ENCODE peak calls at places on chromosomes 16 and 17, in eight cellular contexts. One of them, this sample, is unnamed.
A peak's percentile ranks its signal among the peaks of the same experiment; 100 is the strongest.

GRCh38 chr16:77637939-77638338 is 84.4 kb upstream of the NUDT7 start:
- DNase-seq in T-helper 2 cell: no peak
- DNase-seq in T-helper 17 cell: no peak
- DNase-seq in activated CD4-positive, alpha-beta T cell treated with anti-CD3 and anti-CD28 coated beads, Interleukin-2, amount 50 U/mL, for 48 hours: no peak
- DNase-seq in hippocampal formation: no peak
- DNase-seq in sigmoid colon: no peak
- DNase-seq in thoracic aorta: peak; percentile 5
- DNase-seq in A549: no peak
- DNase-seq in this sample: no peak

GRCh38 chr17:1107777-1108559 is 71.8 kb downstream of the ABR start:
- DNase-seq in A549: no peak
- DNase-seq in T-helper 2 cell: no peak
- DNase-seq in T-helper 17 cell: no peak
- DNase-seq in sigmoid colon: no peak
- DNase-seq in thoracic aorta: no peak
- DNase-seq in hippocampal formation: peak; percentile 21
- DNase-seq in activated CD4-positive, alpha-beta T cell treated with anti-CD3 and anti-CD28 coated beads, Interleukin-2, amount 50 U/mL, for 48 hours: no peak
- DNase-seq in this sample: no peak

GRCh38 chr17:37490638-37491614 is 1.2 kb downstream of the DUSP14 start:
- DNase-seq in T-helper 17 cell: no peak
- DNase-seq in thoracic aorta: no peak
- DNase-seq in sigmoid colon: peak; percentile 85
- DNase-seq in T-helper 2 cell: no peak
- DNase-seq in A549: peak; percentile 90
- DNase-seq in activated CD4-positive, alpha-beta T cell treated with anti-CD3 and anti-CD28 coated beads, Interleukin-2, amount 50 U/mL, for 48 hours: peak; percentile 11
- DNase-seq in hippocampal formation: no peak
- DNase-seq in this sample: peak; percentile 41

GRCh38 chr16:88681084-88681680 is 5.1 kb downstream of the SNAI3 start:
- DNase-seq in T-helper 2 cell: peak; percentile 43
- DNase-seq in activated CD4-positive, alpha-beta T cell treated with anti-CD3 and anti-CD28 coated beads, Interleukin-2, amount 50 U/mL, for 48 hours: peak; percentile 61
- DNase-seq in hippocampal formation: no peak
- DNase-seq in sigmoid colon: no peak
- DNase-seq in T-helper 17 cell: no peak
- DNase-seq in thoracic aorta: no peak
- DNase-seq in A549: peak; percentile 59
- DNase-seq in this sample: no peak

GRCh38 chr17:63525190-63525946 is 2.2 kb downstream of the KCNH6 start:
- DNase-seq in T-helper 17 cell: no peak
- DNase-seq in thoracic aorta: no peak
- DNase-seq in sigmoid colon: no peak
- DNase-seq in T-helper 2 cell: no peak
- DNase-seq in A549: no peak
- DNase-seq in activated CD4-positive, alpha-beta T cell treated with anti-CD3 and anti-CD28 coated beads, Interleukin-2, amount 50 U/mL, for 48 hours: no peak
- DNase-seq in hippocampal formation: no peak
- DNase-seq in this sample: no peak

GRCh38 chr17:46929413-46929812 is 6.5 kb downstream of the GOSR2 start:
- DNase-seq in T-helper 17 cell: no peak
- DNase-seq in T-helper 2 cell: no peak
- DNase-seq in hippocampal formation: no peak
- DNase-seq in thoracic aorta: no peak
- DNase-seq in sigmoid colon: no peak
- DNase-seq in A549: no peak
- DNase-seq in activated CD4-positive, alpha-beta T cell treated with anti-CD3 and anti-CD28 coated beads, Interleukin-2, amount 50 U/mL, for 48 hours: no peak
- DNase-seq in this sample: no peak

GRCh38 chr17:76805319-76805718 is 62.9 kb upstream of the MGAT5B start:
- DNase-seq in T-helper 2 cell: no peak
- DNase-seq in T-helper 17 cell: no peak
- DNase-seq in thoracic aorta: no peak
- DNase-seq in activated CD4-positive, alpha-beta T cell treated with anti-CD3 and anti-CD28 coated beads, Interleukin-2, amount 50 U/mL, for 48 hours: no peak
- DNase-seq in sigmoid colon: no peak
- DNase-seq in A549: no peak
- DNase-seq in hippocampal formation: no peak
- DNase-seq in this sample: no peak

GRCh38 chr16:11915644-11916523 is at the start of gene GSPT1:
- DNase-seq in thoracic aorta: peak; percentile 99
- DNase-seq in activated CD4-positive, alpha-beta T cell treated with anti-CD3 and anti-CD28 coated beads, Interleukin-2, amount 50 U/mL, for 48 hours: peak; percentile 99
- DNase-seq in hippocampal formation: peak; percentile 97
- DNase-seq in A549: peak; percentile 92
- DNase-seq in sigmoid colon: peak; percentile 99
- DNase-seq in T-helper 2 cell: peak; percentile 99
- DNase-seq in T-helper 17 cell: peak; percentile 99
- DNase-seq in this sample: peak; percentile 98